ENCODE peak calls at places on chromosomes 5 and 9, in ten cellular contexts. F is thoracic aorta, Q is breast epithelium, L is tibial nerve, R is astrocyte, M is colonic mucosa, C is HCT116, O is iPS DF 6.9, I is psoas muscle, P is neural progenitor cell. T is an unnamed sample. For H3K9me3, the result is how much of the 10 kb centered on the place peaks cover.

GRCh38 chr5:52356311-52356918 is 431.3 kb upstream of the ITGA1 start:
- DNase-seq in L (no peak), R (no peak), C (no peak), P (peak), O (no peak), Q (no peak), F (no peak), I (no peak), M (no peak), T (no peak)

GRCh38 chr5:53386341-53386740 is 94.1 kb upstream of the FST start:
- DNase-seq in R (no peak), F (no peak), M (no peak), C (no peak), I (no peak), P (no peak), Q (no peak), O (no peak), L (no peak), T (no peak)

GRCh38 chr5:102152906-102153787 is 142.9 kb downstream of the SLCO4C1 start:
- DNase-seq in C (peak), M (peak), L (no peak), P (peak), F (no peak), I (no peak), O (peak), R (no peak), Q (no peak), T (no peak)

GRCh38 chr5:137627293-137627692 is 108.6 kb downstream of the KLHL3 start:
- DNase-seq in F (no peak), I (no peak), R (no peak), L (no peak), Q (no peak), C (no peak), M (no peak), P (no peak), O (no peak), T (no peak)

GRCh38 chr9:4287886-4288588 is 11.8 kb downstream of the GLIS3 start:
- DNase-seq in L (no peak), O (no peak), M (no peak), Q (no peak), R (no peak), I (no peak), P (no peak), F (no peak), C (no peak), T (no peak)

GRCh38 chr5:93126634-93127033 is 454.4 kb downstream of the NR2F1-AS1 start:
- DNase-seq in I (no peak), O (no peak), Q (no peak), M (no peak), C (no peak), L (no peak), F (no peak), P (no peak), R (peak), T (no peak)

GRCh38 chr9:108477538-108478006 is 378.2 kb downstream of the ACTL7B start:
- DNase-seq in L (no peak), C (no peak), M (peak), P (no peak), I (no peak), O (no peak), F (no peak), Q (no peak), R (peak), T (no peak)

GRCh38 chr5:169548315-169548714 is 35.3 kb upstream of the SPDL1 start:
- DNase-seq in C (no peak), I (no peak), M (no peak), L (no peak), R (peak), P (peak), F (no peak), Q (no peak), O (no peak), T (no peak)

GRCh38 chr5:91850031-91850430 is 466.9 kb upstream of the ARRDC3 start:
- DNase-seq in P (no peak), L (no peak), I (no peak), F (no peak), M (no peak), R (peak), O (no peak), Q (no peak), C (no peak), T (no peak)

GRCh38 chr5:76622973-76623596 is at the start of gene F2RL2:
- DNase-seq in Q (no peak), I (no peak), R (peak), C (no peak), L (no peak), P (peak), M (no peak), O (no peak), F (no peak), T (no peak)

GRCh38 chr9:99051353-99051752 is 53.6 kb upstream of the TGFBR1 start:
- DNase-seq in M (no peak), R (no peak), Q (no peak), I (no peak), C (no peak), F (no peak), O (no peak), P (no peak), L (no peak), T (no peak)

GRCh38 chr9:84466580-84467285 is 126.2 kb upstream of the SLC28A3 start:
- DNase-seq in L (no peak), P (no peak), I (no peak), C (no peak), F (no peak), M (no peak), O (no peak), R (no peak), Q (no peak), T (no peak)

GRCh38 chr9:93099551-93100264 is 3.7 kb downstream of the CARD19 start:
- DNase-seq in Q (peak), C (no peak), F (no peak), O (no peak), M (no peak), R (no peak), P (no peak), I (no peak), L (no peak), T (no peak)

GRCh38 chr5:75601567-75601966 is 9.7 kb upstream of the ANKDD1B start:
- DNase-seq in Q (no peak), L (no peak), M (no peak), C (no peak), O (no peak), F (no peak), P (no peak), R (no peak), I (no peak), T (no peak)

GRCh38 chr9:21576331-21577189 is 94.4 kb upstream of the IFNE start:
- DNase-seq in F (no peak), R (peak), M (no peak), P (peak), O (no peak), L (no peak), Q (no peak), C (peak), I (peak), T (no peak)

GRCh38 chr5:11364531-11364930 is 539.7 kb downstream of the CTNND2 start:
- DNase-seq in I (no peak), F (no peak), M (no peak), L (no peak), Q (no peak), R (no peak), P (no peak), O (no peak), C (no peak), T (no peak)

GRCh38 chr5:169561883-169562282 is 21.7 kb upstream of the SPDL1 start:
- DNase-seq in L (no peak), O (no peak), M (no peak), F (no peak), I (no peak), C (no peak), R (peak), Q (no peak), P (no peak), T (no peak)

GRCh38 chr9:116165912-116166311 is 12.3 kb downstream of the PAPPA start:
- DNase-seq in I (no peak), R (no peak), O (no peak), P (no peak), L (no peak), M (no peak), F (no peak), C (no peak), Q (no peak), T (no peak)

GRCh38 chr5:135225856-135226560 is 173.0 kb downstream of the MACROH2A1 start:
- DNase-seq in I (no peak), C (no peak), R (no peak), L (no peak), P (no peak), F (no peak), Q (peak), O (no peak), M (no peak), T (no peak)

GRCh38 chr5:180935203-180935602 is 36.2 kb downstream of the BTNL8 start:
- DNase-seq in Q (no peak), M (no peak), L (no peak), P (no peak), F (no peak), O (no peak), R (no peak), I (no peak), C (no peak), T (no peak)

GRCh38 chr5:180932660-180933059 is 33.7 kb downstream of the BTNL8 start:
- DNase-seq in C (no peak), L (no peak), P (no peak), Q (no peak), F (no peak), R (no peak), M (no peak), I (no peak), O (no peak), T (no peak)

DNA sequence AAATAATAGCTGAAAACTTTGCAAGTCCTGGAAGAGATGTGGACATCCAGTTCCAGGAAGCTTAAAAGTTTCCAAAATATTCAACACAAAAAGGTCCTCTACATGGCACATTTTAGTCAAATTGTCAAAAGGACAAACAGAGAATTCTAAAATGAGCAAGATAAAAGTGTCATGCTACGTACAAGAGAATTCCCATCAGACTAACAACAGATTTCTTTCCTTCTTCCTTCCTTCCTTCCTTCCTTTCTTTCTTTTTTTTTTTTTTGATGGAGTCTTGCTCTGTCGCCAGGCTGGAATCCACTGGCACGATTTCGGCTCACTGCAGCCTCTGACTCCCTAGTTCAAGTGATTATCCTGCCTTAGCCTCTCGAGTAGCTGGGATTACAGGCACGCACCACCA is 39.3 kb downstream of the BTNL8 start:
- DNase-seq in M (no peak), I (no peak), F (no peak), P (no peak), Q (no peak), R (no peak), O (no peak), C (no peak), L (no peak), T (no peak)
- H3K9me3 ChIP-seq in M (under half), I (under half), F (under half), P (under half), Q (under half), R (under half), O (under half), C (under half), L (under half), T (under half)

GRCh38 chr5:178984145-178985072 is 10.7 kb downstream of the GRM6 start:
- DNase-seq in M (no peak), I (no peak), R (no peak), C (no peak), O (no peak), F (no peak), P (no peak), Q (no peak), L (no peak), T (no peak)
- H3K9me3 ChIP-seq in M (under half), I (under half), R (half or more), C (under half), O (under half), F (under half), P (under half), Q (half or more), L (under half), T (under half)

GRCh38 chr5:164132358-164132757 is 626.9 kb downstream of the MAT2B start:
- DNase-seq in P (no peak), Q (no peak), F (no peak), R (no peak), O (no peak), I (no peak), M (no peak), C (no peak), L (no peak), T (no peak)

GRCh38 chr5:164127527-164127926 is 622.1 kb downstream of the MAT2B start:
- DNase-seq in O (no peak), I (no peak), F (no peak), Q (no peak), M (no peak), R (no peak), P (no peak), C (no peak), L (no peak), T (no peak)
- H3K9me3 ChIP-seq in O (under half), I (under half), F (under half), Q (under half), M (under half), R (under half), P (under half), C (under half), L (under half), T (under half)

GRCh38 chr5:24053731-24054130 is 546.3 kb downstream of the PRDM9 start:
- DNase-seq in P (no peak), O (no peak), R (no peak), M (no peak), F (no peak), C (no peak), I (no peak), Q (no peak), L (no peak), T (no peak)
- H3K9me3 ChIP-seq in P (under half), O (under half), R (under half), M (under half), F (under half), C (under half), I (under half), Q (under half), L (under half), T (under half)

GRCh38 chr9:80369641-80370040 is 797.9 kb downstream of the TLE4 start:
- DNase-seq in C (no peak), I (no peak), R (no peak), F (no peak), Q (no peak), O (no peak), P (no peak), L (no peak), M (no peak), T (no peak)
- H3K9me3 ChIP-seq in C (under half), I (under half), R (under half), F (under half), Q (under half), O (under half), P (under half), L (under half), M (under half), T (under half)

T was measured in T-helper 17 cell.